ENCODE peak calls at places on chromosomes 16 and 17, in four cellular contexts. V, B, J and Q are unnamed samples.

GRCh38 chr16:58492735-58493134 is 7.2 kb upstream of the NDRG4 start:
- DNase-seq in V (no peak), B (no peak), J (no peak), Q (no peak)

GRCh38 chr17:67477687-67478086 is 100.6 kb downstream of the PITPNC1 start:
- DNase-seq in V (no peak), B (no peak), J (peak), Q (no peak)

GRCh38 chr17:65824901-65825300 is 263.5 kb upstream of the AXIN2 start:
- DNase-seq in V (no peak), B (no peak), J (peak), Q (no peak)

GRCh38 chr17:17836818-17837379 is at the start of gene SREBF1:
- DNase-seq in V (no peak), B (peak), J (no peak), Q (no peak)

GRCh38 chr17:76888661-76889060 is 20.5 kb downstream of the MGAT5B start:
- DNase-seq in V (no peak), B (peak), J (no peak), Q (no peak)

GRCh38 chr17:31299624-31300023 is 2.6 kb upstream of the OMG start:
- DNase-seq in V (no peak), B (no peak), J (no peak), Q (no peak)

GRCh38 chr16:20383106-20384029 is 21.2 kb downstream of the PDILT start:
- DNase-seq in V (peak), B (peak), J (peak), Q (peak)

GRCh38 chr17:56640116-56640515 is 46.6 kb downstream of the NOG start:
- DNase-seq in V (no peak), B (no peak), J (no peak), Q (no peak)

GRCh38 chr17:73342057-73342522 is 30.3 kb upstream of the CDC42EP4 start:
- DNase-seq in V (peak), B (peak), J (peak), Q (peak)

GRCh38 chr17:55344514-55344997 is 77.1 kb downstream of the MMD start:
- DNase-seq in V (no peak), B (no peak), J (no peak), Q (no peak)

GRCh38 chr16:58339452-58339938 is 44.7 kb upstream of the PRSS54 start:
- DNase-seq in V (no peak), B (no peak), J (peak), Q (no peak)

GRCh38 chr16:154223-155030 is 2.0 kb downstream of the HBZ start:
- DNase-seq in V (no peak), B (peak), J (no peak), Q (no peak)

GRCh38 chr16:67346328-67346727 is 19.7 kb downstream of the LRRC36 start:
- DNase-seq in V (no peak), B (no peak), J (no peak), Q (no peak)

GRCh38 chr16:67345401-67345800 is 18.8 kb downstream of the LRRC36 start:
- DNase-seq in V (no peak), B (no peak), J (no peak), Q (no peak)

DNA sequence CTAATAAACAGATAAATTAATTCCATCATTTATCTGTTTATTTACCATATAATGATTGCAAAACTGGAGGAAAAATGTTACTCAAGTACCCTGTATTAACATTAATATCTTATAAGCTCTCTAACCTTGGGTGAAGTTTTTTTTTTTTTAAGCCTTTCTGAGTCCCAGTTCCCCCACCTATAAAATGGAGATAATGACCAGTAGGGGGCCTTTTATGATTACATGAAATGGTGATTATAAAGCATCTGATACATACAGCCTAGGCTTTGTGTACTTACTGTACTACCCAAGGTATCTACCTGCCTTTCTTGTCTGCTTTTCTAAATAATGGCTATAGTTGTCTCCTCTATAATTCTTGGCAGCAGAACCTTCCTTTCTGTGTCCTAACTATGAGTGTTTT is 22.6 kb downstream of the LRRC36 start:
- DNase-seq in V (no peak), B (no peak), J (peak), Q (no peak)
- TF ChIP-seq CTCF in V (peak), B (peak), J (peak), Q (no peak)

DNA sequence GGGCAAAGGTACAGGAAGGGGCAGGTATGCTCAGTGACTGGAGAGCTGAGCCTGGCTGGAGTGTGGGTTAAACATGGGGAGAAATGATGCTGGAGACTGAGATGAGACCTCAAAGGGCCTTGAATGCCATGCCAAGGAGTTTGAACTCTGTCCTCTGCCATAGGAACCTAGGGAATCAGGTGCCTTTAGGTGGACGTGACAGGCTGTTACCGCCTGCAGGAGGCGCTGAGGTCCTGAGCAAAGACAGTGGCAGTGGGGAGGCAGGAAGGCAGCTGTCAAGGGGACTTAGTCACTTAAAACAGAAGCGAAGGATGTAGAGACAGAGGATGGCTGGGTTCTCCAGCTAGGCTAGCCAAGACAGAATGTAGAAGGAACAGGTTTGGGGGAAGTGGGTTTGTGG is 9.1 kb downstream of the PSMB3 start:
- DNase-seq in V (no peak), B (peak), J (peak), Q (no peak)
- TF ChIP-seq CTCF in V (peak), B (peak), J (peak), Q (peak)

GRCh38 chr16:17466876-17467275 is 3.9 kb downstream of the XYLT1 start:
- DNase-seq in V (no peak), B (no peak), J (no peak), Q (no peak)

GRCh38 chr16:17469011-17469741 is 1.6 kb downstream of the XYLT1 start:
- DNase-seq in V (no peak), B (no peak), J (peak), Q (peak)

GRCh38 chr16:17468611-17469010 is 2.1 kb downstream of the XYLT1 start:
- DNase-seq in V (no peak), B (no peak), J (no peak), Q (no peak)

GRCh38 chr16:17469742-17470001 is 1.1 kb downstream of the XYLT1 start:
- DNase-seq in V (no peak), B (no peak), J (no peak), Q (no peak)

DNA sequence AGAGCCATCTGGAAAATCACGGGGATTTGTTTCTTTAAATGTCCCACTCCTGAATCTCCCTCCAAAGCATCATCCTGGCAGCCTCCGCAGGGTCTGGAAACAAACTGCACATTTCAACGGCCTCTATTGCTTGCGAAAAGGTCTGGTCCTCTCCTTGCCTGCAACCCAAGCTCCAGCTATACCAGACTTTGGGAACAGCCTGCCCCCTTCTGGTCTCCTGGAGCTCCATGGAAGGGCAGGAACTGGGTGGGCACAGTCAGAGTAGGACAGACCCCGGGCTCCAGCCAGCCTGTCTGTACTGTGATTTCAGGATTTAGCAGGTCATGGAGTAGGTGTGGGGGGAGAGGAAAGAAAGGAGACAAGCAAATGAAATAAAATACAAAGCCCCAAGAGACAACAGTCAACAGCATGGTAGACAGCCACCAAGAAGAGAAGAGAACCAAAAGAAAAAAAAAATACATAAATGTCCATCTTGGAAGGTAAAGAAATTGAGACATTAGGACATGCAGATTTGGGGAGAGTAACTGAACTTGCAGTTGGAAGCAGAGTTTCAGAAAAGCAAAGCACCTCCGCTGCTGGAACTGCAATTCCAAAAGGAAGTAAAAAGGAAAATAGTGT is 2.7 kb downstream of the XYLT1 start:
- DNase-seq in V (no peak), B (peak), J (peak), Q (no peak)
- TF ChIP-seq CTCF in V (peak), B (peak), J (peak), Q (peak)

GRCh38 chr17:28046034-28046825 is 3.8 kb downstream of the NLK start:
- DNase-seq in V (no peak), B (no peak), J (no peak), Q (no peak)
- TF ChIP-seq CTCF in V (no peak), B (no peak), J (no peak), Q (no peak)

DNA sequence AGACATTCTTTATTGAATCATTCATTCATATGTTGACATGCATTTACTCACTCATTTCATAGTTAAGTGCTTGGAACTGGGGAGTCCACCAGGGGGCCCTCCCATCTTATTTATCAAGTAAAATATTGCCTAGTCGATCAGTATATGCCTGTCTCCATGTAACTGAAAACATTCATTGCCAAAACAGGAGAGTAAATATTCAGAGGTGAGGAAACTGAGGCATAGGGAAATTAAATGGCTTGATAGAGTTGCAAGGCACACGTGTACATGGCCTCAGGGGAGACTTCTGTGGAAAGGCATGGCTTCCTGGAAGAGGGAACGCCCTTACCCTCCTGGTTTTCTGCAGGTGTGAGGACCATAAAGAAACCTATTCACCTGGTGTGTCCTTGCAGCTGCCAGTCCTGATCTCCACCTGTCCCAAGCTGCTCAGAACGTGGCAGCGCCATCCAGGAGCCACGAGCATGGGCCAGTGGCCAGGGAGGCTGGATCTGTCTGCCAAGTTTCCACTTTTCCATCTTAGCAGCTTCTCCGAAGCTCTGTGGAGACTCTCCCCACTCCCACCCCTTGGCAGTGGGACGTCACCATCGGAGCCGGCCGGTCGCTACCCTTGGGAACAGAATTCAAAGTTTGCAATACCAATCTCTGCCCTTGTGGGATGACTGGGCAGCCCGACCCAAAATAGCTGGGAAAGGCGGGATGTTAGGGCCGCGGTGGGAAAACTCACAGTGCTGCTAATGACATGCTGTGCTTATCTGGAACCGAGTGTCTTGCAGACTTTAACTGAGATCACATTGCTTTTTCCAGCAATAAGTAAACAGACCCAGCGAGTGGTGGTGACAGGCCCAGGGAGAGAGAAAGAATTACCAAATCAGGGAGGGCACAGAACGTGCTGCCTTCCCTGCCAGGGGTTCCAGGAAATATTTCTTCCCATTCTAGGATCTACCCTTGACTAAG is 4.1 kb upstream of the C1QTNF1 start:
- DNase-seq in V (peak), B (no peak), J (peak), Q (no peak)
- TF ChIP-seq CTCF in V (peak), B (peak), J (peak), Q (peak)

GRCh38 chr17:58631523-58632323 is 60.1 kb downstream of the TEX14 start:
- DNase-seq in V (peak), B (peak), J (peak), Q (peak)
- TF ChIP-seq CTCF in V (no peak), B (no peak), J (peak), Q (peak)

GRCh38 chr16:2964416-2965223 is 545 bp downstream of the KREMEN2 start:
- DNase-seq in V (no peak), B (peak), J (no peak), Q (no peak)
- TF ChIP-seq CTCF in V (no peak), B (no peak), J (no peak), Q (no peak)

GRCh38 chr16:86494565-86495356 is 15.6 kb upstream of the FOXF1 start:
- DNase-seq in V (no peak), B (no peak), J (no peak), Q (no peak)

GRCh38 chr16:86495357-86495701 is 15.0 kb upstream of the FOXF1 start:
- DNase-seq in V (no peak), B (no peak), J (no peak), Q (no peak)

GRCh38 chr16:86496929-86497381 is 13.4 kb upstream of the FOXF1 start:
- DNase-seq in V (no peak), B (no peak), J (no peak), Q (no peak)

GRCh38 chr16:86496262-86496928 is 13.9 kb upstream of the FOXF1 start:
- DNase-seq in V (no peak), B (no peak), J (no peak), Q (no peak)

GRCh38 chr16:86495756-86496261 is 14.5 kb upstream of the FOXF1 start:
- DNase-seq in V (no peak), B (no peak), J (no peak), Q (no peak)
- TF ChIP-seq CTCF in V (no peak), B (no peak), J (no peak), Q (no peak)

GRCh38 chr16:26957283-26957859 is 109.4 kb upstream of the C16orf82 start:
- DNase-seq in V (no peak), B (no peak), J (no peak), Q (no peak)

GRCh38 chr16:26959416-26960009 is 107.2 kb upstream of the C16orf82 start:
- DNase-seq in V (no peak), B (no peak), J (no peak), Q (no peak)

GRCh38 chr16:26961459-26961858 is 105.3 kb upstream of the C16orf82 start:
- DNase-seq in V (no peak), B (no peak), J (no peak), Q (no peak)

DNA sequence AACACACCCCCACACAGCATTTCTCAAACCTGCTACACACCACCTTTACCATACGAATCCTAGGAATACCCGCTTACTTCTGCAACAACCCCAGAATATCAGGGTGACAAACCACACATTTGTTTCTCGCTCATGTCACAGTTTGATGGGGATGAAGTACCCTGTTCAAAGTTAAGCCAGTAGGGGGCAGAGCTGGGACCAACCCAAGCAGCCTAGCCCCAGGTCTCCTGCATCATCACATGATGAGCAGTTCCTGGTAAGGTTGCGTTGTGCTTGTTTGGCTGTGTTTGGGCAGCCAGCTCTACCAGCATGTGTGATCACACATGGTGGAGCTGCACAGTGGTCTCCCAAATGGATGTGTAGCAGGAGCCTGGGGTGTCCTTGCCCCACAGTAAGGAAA is 103.6 kb upstream of the C16orf82 start:
- DNase-seq in V (no peak), B (peak), J (peak), Q (no peak)
- TF ChIP-seq CTCF in V (peak), B (peak), J (peak), Q (peak)

GRCh38 chr17:20105539-20106291 is 96.6 kb downstream of the SPECC1 start:
- DNase-seq in V (no peak), B (no peak), J (no peak), Q (no peak)
- TF ChIP-seq CTCF in V (no peak), B (no peak), J (no peak), Q (no peak)